ENCODE peak calls at places on chromosomes 13 and 19, in six cellular contexts. E, M, D, P, X and G are unnamed samples.

GRCh38 chr13:43744630-43745029 is 42.1 kb downstream of the ENOX1 start:
- DNase-seq in P (no peak), X (no peak), D (no peak), E (no peak), M (no peak), G (no peak)

GRCh38 chr19:14603990-14604387 is 21.1 kb downstream of the CLEC17A start:
- DNase-seq in X (no peak), E (no peak), D (no peak), P (no peak), M (no peak), G (no peak)

GRCh38 chr19:34502582-34503545 is 21.3 kb downstream of the WTIP start:
- DNase-seq in D (peak), M (no peak), E (no peak), X (no peak), P (no peak), G (no peak)

GRCh38 chr13:94020833-94021232 is 458.6 kb downstream of the DCT start:
- DNase-seq in X (no peak), M (no peak), E (no peak), D (no peak), P (no peak), G (no peak)

GRCh38 chr13:114045113-114045735 is 71.3 kb upstream of the C13orf46 start:
- DNase-seq in M (no peak), D (no peak), E (no peak), X (no peak), P (no peak), G (no peak)

GRCh38 chr13:76725211-76725610 is 161.0 kb downstream of the KCTD12 start:
- DNase-seq in M (no peak), X (no peak), E (no peak), P (no peak), D (no peak), G (no peak)

GRCh38 chr19:30519607-30520205 is 147.5 kb downstream of the ZNF536 start:
- DNase-seq in M (no peak), X (no peak), E (no peak), D (no peak), P (no peak), G (no peak)

GRCh38 chr13:24161010-24161775 is 673 bp downstream of the SPATA13 start:
- DNase-seq in E (no peak), M (peak), D (peak), P (peak), X (no peak), G (no peak)

GRCh38 chr19:34841780-34842179 is 68.8 kb upstream of the ZNF599 start:
- DNase-seq in D (no peak), E (peak), X (no peak), P (no peak), M (no peak), G (no peak)

GRCh38 chr19:45758921-45759320 is 10.1 kb downstream of the SIX5 start:
- DNase-seq in D (no peak), P (no peak), M (no peak), X (no peak), E (no peak), G (no peak)

GRCh38 chr19:45764487-45764886 is 4.6 kb downstream of the SIX5 start:
- DNase-seq in M (no peak), P (no peak), X (no peak), D (no peak), E (no peak), G (no peak)

GRCh38 chr19:45763691-45764294 is 5.3 kb downstream of the SIX5 start:
- DNase-seq in X (no peak), P (no peak), E (no peak), D (no peak), M (no peak), G (no peak)

GRCh38 chr19:45762870-45763631 is 6.0 kb downstream of the SIX5 start:
- DNase-seq in E (no peak), D (no peak), P (no peak), M (no peak), X (no peak), G (no peak)

DNA sequence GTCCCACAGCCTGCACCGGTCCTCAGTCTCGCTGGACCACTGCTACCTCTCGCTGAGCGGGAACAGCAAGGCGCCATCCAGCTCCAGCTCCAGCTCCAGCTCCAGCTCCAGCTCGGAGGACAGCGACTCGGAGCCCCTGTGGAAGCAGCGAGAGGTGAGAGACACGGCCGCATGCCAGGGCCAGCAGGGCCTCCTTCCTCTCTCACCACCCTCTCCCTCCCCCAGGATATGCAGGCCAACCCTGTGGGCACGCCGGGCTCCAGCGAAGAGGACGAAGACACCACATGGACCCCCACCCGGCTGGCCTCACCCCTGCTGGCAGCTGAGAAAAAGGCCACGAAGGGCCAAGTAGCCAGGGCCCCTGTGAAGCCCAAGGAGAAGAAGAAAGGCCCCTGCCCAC is 7.3 kb downstream of the SIX5 start:
- DNase-seq in X (no peak), P (no peak), D (no peak), E (no peak), M (no peak), G (no peak)
- H3K27ac ChIP-seq in X (no peak), P (no peak), D (no peak), E (no peak), M (no peak), G (no peak)

GRCh38 chr13:39602614-39603366 is at the start of gene LHFPL6:
- DNase-seq in D (peak), X (peak), E (peak), P (peak), M (peak), G (no peak)
- H3K27ac ChIP-seq in D (peak), X (peak), E (peak), P (peak), M (peak), G (peak)

DNA sequence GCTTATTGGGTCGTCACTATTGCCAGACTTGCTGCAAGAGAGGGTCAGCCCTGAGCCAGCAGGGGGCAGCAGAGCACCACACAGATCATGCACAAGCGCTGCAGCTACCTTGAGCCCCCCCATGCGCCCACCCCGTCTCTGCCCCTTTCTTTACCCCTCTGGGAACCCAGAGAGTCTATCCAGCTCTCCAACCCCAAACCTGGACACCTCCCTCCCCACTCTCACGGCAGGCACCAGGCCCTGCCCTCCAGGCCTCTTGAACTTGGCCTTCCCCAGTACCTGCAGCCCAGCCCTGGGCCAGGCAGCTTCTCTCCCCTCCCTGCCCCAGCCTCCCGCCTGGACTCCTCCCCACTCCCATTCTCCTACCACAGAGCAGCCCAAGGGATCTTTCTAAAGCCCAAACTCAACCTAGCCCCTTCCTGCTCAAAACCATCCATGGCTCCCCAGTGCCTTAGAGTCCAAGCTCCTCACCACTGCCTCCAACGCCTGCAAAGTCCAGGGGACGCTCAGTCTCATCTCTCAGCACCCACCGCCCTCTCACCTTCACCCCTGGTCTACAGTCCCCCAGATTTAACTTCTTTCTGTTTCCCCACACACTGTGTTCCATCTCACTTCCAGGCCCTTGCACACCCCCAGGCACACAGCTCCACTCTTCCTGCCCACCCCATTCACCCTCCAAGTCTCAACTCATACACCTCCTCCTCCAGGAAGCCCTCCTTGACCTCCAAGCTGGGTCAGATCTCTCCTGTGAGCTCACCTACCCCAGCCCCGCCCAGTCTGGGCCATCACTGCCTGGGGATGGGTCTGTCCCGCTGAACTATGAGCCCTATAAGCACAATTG is 9.4 kb upstream of the CEACAM16 start:
- DNase-seq in D (peak), P (peak), E (peak), X (peak), M (peak), G (no peak)
- H3K27ac ChIP-seq in D (no peak), P (no peak), E (no peak), X (no peak), M (no peak), G (no peak)

GRCh38 chr13:46893221-46893620 is 3.6 kb downstream of the HTR2A start:
- DNase-seq in E (no peak), M (no peak), D (no peak), P (no peak), X (no peak), G (no peak)
- H3K27ac ChIP-seq in E (no peak), M (peak), D (peak), P (no peak), X (no peak), G (no peak)

DNA sequence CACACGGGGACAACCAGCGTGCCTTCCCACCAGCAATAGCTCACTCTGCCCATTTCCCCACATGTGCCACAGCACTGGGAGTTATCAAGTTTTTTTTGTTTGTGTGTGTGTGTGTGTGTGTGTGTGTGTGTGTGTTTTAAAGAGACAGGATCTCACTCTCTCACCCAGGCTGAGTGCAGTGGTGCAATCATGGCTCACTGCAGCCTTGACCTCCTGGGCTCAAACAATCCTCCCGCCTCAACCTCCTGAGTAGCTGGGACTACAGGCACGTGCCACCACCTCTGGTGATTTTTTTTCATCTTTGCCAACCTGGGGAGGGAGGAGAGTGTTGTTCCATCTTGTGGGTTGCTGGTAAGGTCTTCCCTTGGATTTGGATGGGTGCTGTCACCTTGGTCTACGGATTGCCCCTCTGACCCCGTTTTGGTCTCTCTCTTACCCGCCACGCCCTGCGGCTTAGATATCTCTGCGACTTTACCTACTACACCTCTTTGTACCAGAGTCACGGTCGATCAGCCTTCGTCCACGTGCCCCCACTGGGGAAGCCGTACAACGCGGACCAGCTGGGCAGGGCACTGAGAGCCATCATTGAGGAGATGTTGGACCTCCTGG is 22.6 kb downstream of the PGPEP1 start:
- DNase-seq in D (no peak), P (no peak), M (no peak), X (no peak), E (no peak), G (no peak)
- H3K27ac ChIP-seq in D (no peak), P (no peak), M (no peak), X (no peak), E (no peak), G (no peak)

GRCh38 chr13:37059136-37059847 is at the start of gene SUPT20H:
- DNase-seq in P (peak), M (peak), X (peak), D (peak), E (peak), G (peak)
- H3K27ac ChIP-seq in P (peak), M (peak), X (peak), D (peak), E (peak), G (peak)

GRCh38 chr19:4338441-4339350 is at the start of gene STAP2:
- DNase-seq in D (no peak), E (peak), M (no peak), X (no peak), P (no peak), G (peak)
- H3K27ac ChIP-seq in D (no peak), E (peak), M (no peak), X (peak), P (no peak), G (peak)